ENCODE peak calls at places on chromosomes 16 and 17, in ten cellular contexts. F is A549, J is psoas muscle, X is pancreas, H is heart left ventricle, V is AG04450, S is ovary, C is PC-3, L is tibial nerve, A is IMR-90. B is an unnamed sample.

GRCh38 chr16:15051387-15051951 is 4.4 kb downstream of the NTAN1 start:
- DNase-seq in C (no peak), S (no peak), F (no peak), V (no peak), H (no peak), J (no peak), A (no peak), X (no peak), L (no peak), B (no peak)

GRCh38 chr17:14299261-14300093 is 1.4 kb upstream of the HS3ST3B1 start:
- DNase-seq in L (no peak), F (no peak), S (peak; percentile 53), C (no peak), X (peak; percentile 6), H (peak; percentile 61), J (peak; percentile 48), A (no peak), V (no peak), B (no peak)

GRCh38 chr16:59385953-59386352 is 651.8 kb upstream of the GOT2 start:
- DNase-seq in X (no peak), V (no peak), C (peak; percentile 2), A (peak; percentile 62), S (no peak), F (no peak), J (no peak), L (peak; percentile 18), H (no peak), B (no peak)

GRCh38 chr16:75614247-75614897 is 8.7 kb downstream of the ADAT1 start:
- DNase-seq in V (no peak), J (no peak), X (no peak), L (no peak), H (no peak), C (peak; percentile 84), F (no peak), S (no peak), A (peak; percentile 76), B (no peak)

GRCh38 chr16:75931970-75932369 is 205.7 kb upstream of the CPHXL start:
- DNase-seq in J (no peak), C (no peak), X (no peak), H (no peak), A (no peak), V (no peak), L (no peak), S (no peak), F (no peak), B (no peak)

GRCh38 chr16:55030944-55031343 is 100.3 kb downstream of the IRX5 start:
- DNase-seq in F (no peak), X (no peak), H (no peak), J (no peak), V (no peak), C (no peak), S (no peak), A (no peak), L (no peak), B (no peak)

GRCh38 chr16:49527621-49528020 is 154.0 kb downstream of the C16orf78 start:
- DNase-seq in X (no peak), L (peak; percentile 32), H (no peak), S (no peak), J (no peak), V (no peak), A (no peak), F (no peak), C (no peak), B (no peak)

GRCh38 chr17:50580636-50581035 is 20.1 kb downstream of the CACNA1G start:
- DNase-seq in L (no peak), S (no peak), F (no peak), J (no peak), V (no peak), C (no peak), H (no peak), A (no peak), X (no peak), B (no peak)

GRCh38 chr17:77687921-77688320 is 270.6 kb upstream of the TNRC6C start:
- DNase-seq in H (no peak), J (no peak), F (no peak), S (no peak), C (no peak), A (no peak), L (no peak), X (no peak), V (no peak), B (no peak)

GRCh38 chr16:80997139-80997798 is 9.4 kb downstream of the CMC2 start:
- DNase-seq in J (no peak), S (no peak), C (no peak), A (no peak), X (no peak), V (no peak), H (no peak), L (no peak), F (peak; percentile 69), B (no peak)

GRCh38 chr16:3431779-3432219 is 11.5 kb downstream of the ZNF597 start:
- DNase-seq in X (no peak), H (peak; percentile 71), J (peak; percentile 68), F (no peak), S (peak; percentile 55), A (peak; percentile 31), L (peak; percentile 4), C (no peak), V (no peak), B (peak; percentile 27)

GRCh38 chr17:45129940-45130639 is 2.2 kb downstream of the PLCD3 start:
- DNase-seq in S (no peak), V (no peak), X (no peak), H (peak; percentile 32), A (peak; percentile 12), L (no peak), J (peak; percentile 45), C (peak; percentile 59), F (peak; percentile 67), B (no peak)

DNA sequence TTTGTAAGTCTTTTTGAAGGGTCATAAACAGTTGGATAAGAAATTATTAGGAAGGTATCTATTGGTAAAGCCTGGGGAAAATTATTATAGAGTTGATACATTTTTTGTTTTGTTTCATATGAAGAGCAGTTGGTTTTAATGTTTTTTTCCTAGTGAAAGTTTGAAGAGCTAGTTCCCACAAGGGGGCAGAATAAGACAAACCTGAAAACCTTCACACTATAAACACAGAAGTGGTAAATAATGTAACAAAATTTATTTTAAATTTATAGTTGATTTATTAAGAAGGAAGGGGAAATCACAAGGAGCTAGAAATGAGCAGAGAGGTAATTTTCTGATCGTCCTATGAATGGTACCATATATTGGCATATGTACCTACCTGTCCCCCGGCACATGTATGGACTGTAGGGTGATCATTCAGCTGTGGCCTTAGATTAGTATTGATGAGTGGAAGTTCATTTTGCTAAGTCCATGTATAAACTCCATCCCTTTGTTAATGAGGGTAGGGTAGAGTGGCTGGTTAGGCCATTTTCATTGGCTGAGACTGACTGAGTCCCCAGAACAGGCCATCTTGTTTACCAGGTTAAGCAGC is 116.3 kb downstream of the TANC2 start:
- DNase-seq in L (no peak), X (no peak), C (peak; percentile 58), V (peak; percentile 1), F (peak; percentile 26), S (no peak), H (no peak), J (no peak), A (peak; percentile 58), B (no peak)
- TF ChIP-seq CTCF in L (no peak), X (peak; percentile 12), C (peak; percentile 77), V (peak; percentile 60), F (peak; percentile 64), S (no peak), H (peak; percentile 46), J (peak; percentile 21), A (peak; percentile 62), B (no peak)

DNA sequence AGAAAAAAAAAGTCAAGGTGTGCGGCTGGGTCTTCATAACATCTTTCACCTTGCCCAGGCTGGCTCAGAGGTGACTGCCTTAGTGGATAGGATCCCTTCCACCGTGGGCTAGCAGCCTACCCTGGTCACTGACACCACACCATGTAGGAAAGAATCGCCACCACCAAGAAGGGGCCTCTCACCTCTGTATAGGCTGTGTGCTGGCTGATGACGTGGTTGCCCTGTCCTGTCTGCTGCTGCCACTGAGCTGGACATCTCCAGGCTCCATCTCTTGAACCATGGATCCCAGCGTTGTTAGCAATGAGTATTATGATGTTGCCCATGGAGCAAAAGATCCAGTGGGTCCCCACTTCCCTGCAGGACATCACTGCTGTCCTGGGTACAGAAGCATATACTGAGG is at the start of gene GPR142:
- DNase-seq in H (no peak), J (no peak), F (no peak), L (no peak), A (no peak), X (no peak), C (no peak), V (no peak), S (no peak), B (no peak)
- H3K4me3 ChIP-seq in H (no peak within 1 kb of the TSS), J (no peak within 1 kb of the TSS), F (no peak within 1 kb of the TSS), L (no peak within 1 kb of the TSS), A (no peak within 1 kb of the TSS), X (no peak within 1 kb of the TSS), C (no peak within 1 kb of the TSS), V (no peak within 1 kb of the TSS), S (no peak within 1 kb of the TSS), B (no peak within 1 kb of the TSS)

GRCh38 chr16:56953006-56953405 is 8.7 kb upstream of the CETP start:
- DNase-seq in C (no peak), X (no peak), V (no peak), H (no peak), S (no peak), L (no peak), A (no peak), F (no peak), J (no peak), B (no peak)

GRCh38 chr16:56956076-56956475 is 5.7 kb upstream of the CETP start:
- DNase-seq in A (no peak), J (no peak), X (no peak), F (no peak), L (no peak), H (no peak), S (no peak), V (no peak), C (no peak), B (no peak)

GRCh38 chr16:56960681-56961281 is 969 bp upstream of the CETP start:
- DNase-seq in V (no peak), S (no peak), F (no peak), X (no peak), A (peak; percentile 51), C (no peak), J (no peak), H (no peak), L (no peak), B (no peak)

GRCh38 chr16:56961386-56961785 is 364 bp upstream of the CETP start:
- DNase-seq in L (no peak), H (no peak), X (no peak), A (peak; percentile 25), V (no peak), S (no peak), J (no peak), C (no peak), F (no peak), B (no peak)

GRCh38 chr16:56956756-56957155 is 5.0 kb upstream of the CETP start:
- DNase-seq in L (no peak), H (no peak), C (no peak), V (no peak), S (no peak), X (no peak), A (no peak), F (no peak), J (no peak), B (no peak)
- TF ChIP-seq CTCF in L (no peak), H (no peak), C (peak; percentile 32), V (no peak), S (no peak), X (no peak), A (peak; percentile 19), F (no peak), J (no peak), B (peak; percentile 33)

DNA sequence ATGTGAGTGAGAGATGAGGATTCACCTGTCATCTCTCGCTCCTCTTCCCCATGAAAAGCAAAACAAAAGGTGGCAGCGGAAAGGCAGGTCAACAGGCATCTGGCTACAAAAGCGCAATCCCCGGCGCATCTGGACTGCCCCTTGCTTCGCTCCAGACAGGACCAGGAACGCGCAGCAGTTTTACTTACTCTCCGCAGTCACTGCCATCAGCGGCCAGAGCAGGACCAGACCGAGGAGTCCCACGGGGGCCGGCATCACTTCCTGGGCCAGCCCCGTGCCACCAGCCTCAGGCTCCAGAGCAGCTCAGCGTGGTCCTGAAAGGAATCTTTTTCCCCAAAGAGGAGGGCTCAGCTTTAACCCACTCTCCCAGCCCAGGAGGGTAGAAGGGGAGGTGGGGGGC is 59.8 kb downstream of the LITAF start:
- DNase-seq in J (no peak), V (no peak), H (no peak), X (no peak), L (no peak), C (no peak), A (no peak), F (no peak), S (no peak), B (no peak)
- H3K4me3 ChIP-seq in J (no peak overlapping the region), V (no peak overlapping the region), H (no peak overlapping the region), X (no peak overlapping the region), L (no peak overlapping the region), C (no peak overlapping the region), A (no peak overlapping the region), F (no peak overlapping the region), S (no peak overlapping the region), B (no peak overlapping the region)

B was measured in GM12864.